ENCODE peak calls at places on chromosome 12, in six cellular contexts. K is H9, H is neuronal stem cell, F is IMR-90, P is H1, T is trophoblast cell. R is an unnamed sample.

GRCh38 chr12:90936230-90937005 is 18.6 kb downstream of the CCER1 start:
- DNase-seq in P (no peak), F (no peak), K (no peak), T (no peak), H (no peak), R (no peak)

GRCh38 chr12:85971800-85972199 is 97.7 kb downstream of the NTS start:
- DNase-seq in T (no peak), F (no peak), K (no peak), P (no peak), H (no peak), R (no peak)

GRCh38 chr12:113778432-113779128 is 187.5 kb downstream of the RBM19 start:
- DNase-seq in F (no peak), P (no peak), T (peak; percentile 23), K (no peak), H (peak; percentile 48), R (no peak)

GRCh38 chr12:113955109-113955970 is 10.8 kb downstream of the RBM19 start:
- DNase-seq in K (peak; percentile 76), T (peak; percentile 43), H (no peak), P (no peak), F (peak; percentile 7), R (peak; percentile 42)

GRCh38 chr12:23659151-23659550 is 290.3 kb downstream of the SOX5 start:
- DNase-seq in T (no peak), P (no peak), F (no peak), H (no peak), K (no peak), R (no peak)

GRCh38 chr12:27969901-27970390 is 2.6 kb downstream of the PTHLH start:
- DNase-seq in T (peak; percentile 78), K (peak; percentile 84), H (peak; percentile 75), P (no peak), F (peak; percentile 53), R (peak; percentile 55)

GRCh38 chr12:86634706-86635410 is 378.7 kb upstream of the MGAT4C start:
- DNase-seq in H (no peak), T (no peak), P (no peak), K (no peak), F (peak; percentile 1), R (peak; percentile 7)

GRCh38 chr12:118302053-118302452 is 70.7 kb downstream of the TAOK3 start:
- DNase-seq in F (peak; percentile 53), T (peak; percentile 85), P (no peak), H (no peak), K (no peak), R (peak; percentile 38)

GRCh38 chr12:11959117-11959823 is 111.5 kb upstream of the BCL2L14 start:
- DNase-seq in K (no peak), F (peak; percentile 23), P (no peak), T (no peak), H (no peak), R (no peak)

GRCh38 chr12:65756956-65757511 is 67.2 kb upstream of the HMGA2 start:
- DNase-seq in H (no peak), P (no peak), K (no peak), T (no peak), F (peak; percentile 16), R (no peak)

GRCh38 chr12:124394462-124395128 is 99.7 kb downstream of the RFLNA start:
- DNase-seq in T (no peak), P (no peak), F (no peak), H (no peak), K (no peak), R (no peak)

GRCh38 chr12:65955418-65955817 is 131.1 kb downstream of the HMGA2 start:
- DNase-seq in T (no peak), K (no peak), F (no peak), H (no peak), P (no peak), R (no peak)

GRCh38 chr12:45582536-45582935 is 147.0 kb upstream of the ARID2 start:
- DNase-seq in F (no peak), H (no peak), P (no peak), K (no peak), T (no peak), R (no peak)

GRCh38 chr12:45425426-45425825 is 209.5 kb downstream of the ANO6 start:
- DNase-seq in P (no peak), H (no peak), F (peak; percentile 78), K (no peak), T (no peak), R (no peak)

GRCh38 chr12:120844297-120844696 is 59.9 kb downstream of the SPPL3 start:
- DNase-seq in T (no peak), K (no peak), P (no peak), H (no peak), F (no peak), R (no peak)

GRCh38 chr12:104877107-104877705 is 80.9 kb downstream of the SLC41A2 start:
- DNase-seq in H (no peak), P (no peak), F (peak; percentile 49), K (no peak), T (peak; percentile 60), R (peak; percentile 53)

GRCh38 chr12:41681898-41682297 is 462.8 kb downstream of the GXYLT1 start:
- DNase-seq in T (no peak), K (no peak), P (no peak), F (no peak), H (no peak), R (no peak)

GRCh38 chr12:54197037-54197909 is 8.5 kb upstream of the SMUG1 start:
- DNase-seq in T (no peak), K (peak; percentile 49), F (peak; percentile 22), P (no peak), H (no peak), R (peak; percentile 25)

GRCh38 chr12:79643821-79644220 is 46.9 kb downstream of the PAWR start:
- DNase-seq in K (no peak), P (no peak), F (no peak), T (no peak), H (no peak), R (no peak)
- H3K14ac ChIP-seq in K (no peak overlapping the region), P (no peak overlapping the region), F (no peak overlapping the region), T (no peak overlapping the region), H (no peak overlapping the region), R (no peak overlapping the region)

GRCh38 chr12:92462049-92462448 is 240.7 kb upstream of the PLEKHG7 start:
- DNase-seq in P (no peak), K (no peak), H (no peak), F (no peak), T (no peak), R (peak; percentile 84)
- H3K14ac ChIP-seq in P (no peak overlapping the region), K (no peak overlapping the region), H (no peak overlapping the region), F (no peak overlapping the region), T (no peak overlapping the region), R (no peak overlapping the region)

DNA sequence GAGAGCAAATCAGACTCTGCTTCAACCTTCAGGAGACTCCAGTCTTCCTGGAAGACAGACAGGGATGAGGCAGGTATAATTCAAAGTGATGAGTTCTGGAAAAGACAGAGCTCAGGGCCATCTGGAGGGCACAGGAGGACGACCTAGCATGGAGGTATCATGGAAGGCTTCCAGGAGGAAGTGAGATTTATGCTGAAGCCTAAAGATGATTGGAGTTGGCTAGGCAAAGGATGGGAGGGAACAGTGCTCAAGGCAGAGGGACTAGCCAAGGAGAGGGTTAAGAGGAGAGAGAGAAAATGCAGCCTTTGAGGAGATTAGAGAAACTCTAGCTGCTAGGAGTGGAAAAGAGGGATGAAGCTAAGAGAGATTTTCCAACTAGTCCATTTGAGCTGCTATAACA is 438.5 kb downstream of the MED13L start:
- DNase-seq in K (no peak), T (no peak), H (no peak), P (no peak), F (no peak), R (no peak)
- H3K14ac ChIP-seq in K (no peak overlapping the region), T (no peak overlapping the region), H (no peak overlapping the region), P (no peak overlapping the region), F (no peak overlapping the region), R (no peak overlapping the region)

DNA sequence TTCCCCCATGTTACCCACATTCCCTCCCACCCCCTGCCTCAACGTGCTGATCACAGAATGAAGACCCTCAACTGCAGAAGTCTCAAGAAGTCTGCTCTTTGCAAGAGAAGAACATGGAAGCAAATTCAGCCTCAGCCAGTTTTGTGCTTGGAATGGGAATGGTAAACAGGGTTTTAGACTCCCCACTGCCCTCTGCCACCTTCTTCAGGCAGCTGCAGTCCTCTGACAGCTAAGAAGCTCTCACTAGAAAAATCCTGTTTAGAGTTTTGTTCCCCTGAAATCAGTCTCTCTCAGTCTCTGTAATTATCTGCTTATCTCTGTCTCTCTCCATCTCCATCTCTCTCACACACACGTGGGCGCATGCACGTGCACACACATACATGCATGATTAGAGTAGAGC is 85.4 kb downstream of the CRACR2A start:
- DNase-seq in F (no peak), K (no peak), H (no peak), P (no peak), T (no peak), R (no peak)
- H3K14ac ChIP-seq in F (no peak overlapping the region), K (no peak overlapping the region), H (no peak overlapping the region), P (no peak overlapping the region), T (no peak overlapping the region), R (no peak overlapping the region)

DNA sequence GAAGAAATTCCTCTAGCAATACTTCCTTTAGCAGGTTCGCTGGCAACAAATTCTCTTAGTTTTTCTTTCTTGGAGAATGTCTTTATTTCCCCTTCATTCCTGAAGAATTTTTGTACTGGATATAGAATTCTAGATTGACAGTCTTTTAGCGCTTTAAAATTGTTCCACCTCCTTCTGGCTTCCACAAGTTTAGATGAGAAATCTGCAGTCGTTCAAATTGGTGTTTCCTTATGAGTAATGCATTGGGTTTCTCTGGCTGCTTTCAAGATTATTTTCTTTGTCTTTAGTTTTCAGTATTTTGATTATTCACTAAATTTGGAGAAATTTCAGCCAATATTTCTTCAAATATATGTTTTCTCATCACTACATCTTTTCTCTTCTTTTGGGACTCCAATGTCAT is 33.3 kb upstream of the FGF6 start:
- DNase-seq in T (no peak), H (no peak), K (no peak), P (no peak), F (no peak), R (no peak)
- H3K14ac ChIP-seq in T (no peak overlapping the region), H (no peak overlapping the region), K (no peak overlapping the region), P (no peak overlapping the region), F (no peak overlapping the region), R (no peak overlapping the region)

GRCh38 chr12:56616244-56616643 is 13.9 kb downstream of the BAZ2A start:
- DNase-seq in K (no peak), H (no peak), F (no peak), P (no peak), T (no peak), R (no peak)

GRCh38 chr12:56622535-56622934 is 7.6 kb downstream of the BAZ2A start:
- DNase-seq in K (no peak), F (no peak), T (no peak), H (no peak), P (no peak), R (no peak)

GRCh38 chr12:56614627-56615026 is 15.5 kb downstream of the BAZ2A start:
- DNase-seq in T (no peak), F (no peak), K (no peak), H (no peak), P (no peak), R (no peak)

GRCh38 chr12:56616924-56617323 is 13.2 kb downstream of the BAZ2A start:
- DNase-seq in K (no peak), P (no peak), H (no peak), F (no peak), T (no peak), R (no peak)
- H3K14ac ChIP-seq in K (no peak overlapping the region), P (no peak overlapping the region), H (no peak overlapping the region), F (no peak overlapping the region), T (no peak overlapping the region), R (no peak overlapping the region)

R was measured in mesenchymal stem cell.